ENCODE peak calls at places on chromosomes 11 and 22, in nine cellular contexts. J is IMR-90, A is heart left ventricle, H is Caco-2, P is esophagus muscularis mucosa, X is thoracic aorta, M is A673, B is keratinocyte, O is GM23338. E is an unnamed sample.

GRCh38 chr11:72786305-72787261 is 7.3 kb downstream of the STARD10 start:
- DNase-seq in M (no peak), X (no peak), A (no peak), H (peak; percentile 100), J (no peak), P (no peak), B (no peak), O (no peak), E (no peak)

GRCh38 chr11:68470304-68470811 is 9.8 kb downstream of the PPP6R3 start:
- DNase-seq in H (no peak), A (peak; percentile 36), O (no peak), B (no peak), P (no peak), J (no peak), M (no peak), X (no peak), E (no peak)

GRCh38 chr11:59263225-59263894 is 50.6 kb upstream of the MPEG1 start:
- DNase-seq in P (peak; percentile 84), J (no peak), X (no peak), H (peak; percentile 49), M (no peak), O (peak; percentile 68), B (no peak), A (no peak), E (no peak)

GRCh38 chr11:94007426-94007825 is 13.7 kb upstream of the HEPHL1 start:
- DNase-seq in J (no peak), M (no peak), X (no peak), A (no peak), O (no peak), P (no peak), B (no peak), H (no peak), E (no peak)

GRCh38 chr22:20799449-20799848 is 25.5 kb downstream of the SERPIND1 start:
- DNase-seq in X (no peak), O (no peak), J (no peak), H (no peak), A (no peak), M (no peak), P (no peak), B (no peak), E (peak; percentile 9)

GRCh38 chr11:31973175-31973574 is 117.7 kb upstream of the RCN1 start:
- DNase-seq in M (no peak), H (no peak), P (no peak), A (no peak), O (no peak), J (no peak), B (no peak), X (no peak), E (no peak)

GRCh38 chr11:60972182-60973030 is 926 bp downstream of the CD6 start:
- DNase-seq in M (no peak), X (no peak), H (no peak), J (no peak), O (no peak), B (no peak), P (no peak), A (no peak), E (no peak)

GRCh38 chr11:46348986-46349401 is 1.7 kb downstream of the DGKZ start:
- DNase-seq in M (no peak), A (no peak), X (no peak), J (no peak), O (no peak), P (no peak), H (no peak), B (no peak), E (no peak)

GRCh38 chr11:67504023-67504949 is 877 bp downstream of the PITPNM1 start:
- DNase-seq in H (peak; percentile 56), B (no peak), A (no peak), O (peak; percentile 42), J (no peak), P (no peak), X (no peak), M (peak; percentile 45), E (no peak)

GRCh38 chr11:14137282-14137681 is 174.8 kb downstream of the SPON1 start:
- DNase-seq in M (no peak), O (no peak), X (no peak), P (no peak), A (no peak), H (no peak), J (no peak), B (no peak), E (no peak)

GRCh38 chr11:120564573-120565301 is 53.2 kb downstream of the GRIK4 start:
- DNase-seq in M (peak; percentile 26), B (no peak), J (peak; percentile 75), A (peak; percentile 51), P (no peak), X (no peak), H (peak; percentile 25), O (peak; percentile 46), E (no peak)

GRCh38 chr11:8095356-8095755 is 14.3 kb downstream of the TUB start:
- DNase-seq in O (no peak), J (no peak), H (no peak), P (no peak), X (no peak), A (peak; percentile 3), M (no peak), B (no peak), E (no peak)

DNA sequence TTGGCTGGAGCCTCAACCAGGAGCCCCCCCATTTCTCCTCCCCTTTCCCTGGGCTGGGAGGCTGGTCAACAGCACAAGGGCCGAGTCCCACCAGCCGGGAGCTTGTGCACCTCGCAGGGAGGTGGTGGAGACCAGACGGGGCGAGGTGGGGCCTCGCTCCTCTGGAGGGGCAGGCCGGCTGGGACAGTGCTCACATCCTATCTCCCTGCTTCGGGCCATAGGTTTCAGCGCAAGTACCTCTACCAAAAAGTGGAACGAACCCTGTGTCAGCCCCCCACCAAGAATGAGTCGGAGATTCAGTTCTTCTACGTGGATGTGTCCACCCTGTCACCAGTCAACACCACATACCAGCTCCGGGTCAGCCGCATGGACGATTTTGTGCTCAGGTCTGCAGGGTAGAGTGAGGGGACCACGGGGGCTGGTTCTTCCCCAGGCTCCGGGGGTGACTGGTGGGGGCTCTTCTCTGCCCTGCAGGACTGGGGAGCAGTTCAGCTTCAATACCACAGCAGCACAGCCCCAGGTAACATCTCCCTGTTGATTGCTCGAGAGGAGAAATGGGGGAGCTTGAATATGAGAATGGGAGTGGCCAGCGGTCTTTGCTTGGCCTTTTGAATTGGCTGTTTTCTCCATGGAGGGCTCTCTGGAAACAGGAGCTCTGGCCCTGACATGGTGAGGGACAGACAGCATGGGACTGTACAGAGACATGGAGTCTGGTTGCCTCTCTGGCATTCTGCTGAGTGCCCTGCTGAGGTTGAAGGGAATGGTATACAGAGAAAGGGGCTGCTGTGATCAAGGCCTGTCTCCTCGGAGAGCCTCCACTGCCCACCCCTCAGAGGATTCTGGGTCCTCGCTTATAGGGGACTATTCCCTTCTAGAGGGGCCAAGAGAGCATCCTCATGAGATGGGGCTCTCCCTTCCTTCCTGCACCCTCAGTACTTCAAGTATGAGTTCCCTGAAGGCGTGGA is 3.3 kb downstream of the SIDT2 start:
- DNase-seq in J (no peak), A (no peak), P (no peak), M (no peak), X (no peak), O (no peak), B (no peak), H (no peak), E (no peak)
- TF ChIP-seq CTCF in J (no peak), A (no peak), P (peak; percentile 0), M (no peak), X (no peak), O (no peak), B (no peak), H (no peak), E (no peak)

GRCh38 chr11:87265132-87265531 is 227.4 kb downstream of the TMEM135 start:
- DNase-seq in A (no peak), M (no peak), H (no peak), X (no peak), J (peak; percentile 71), P (no peak), O (no peak), B (no peak), E (no peak)
- H3K4me3 ChIP-seq in A (no peak overlapping the region), M (no peak overlapping the region), H (no peak overlapping the region), X (no peak overlapping the region), J (no peak overlapping the region), P (no peak overlapping the region), O (no peak overlapping the region), B (no peak overlapping the region), E (no peak overlapping the region)

DNA sequence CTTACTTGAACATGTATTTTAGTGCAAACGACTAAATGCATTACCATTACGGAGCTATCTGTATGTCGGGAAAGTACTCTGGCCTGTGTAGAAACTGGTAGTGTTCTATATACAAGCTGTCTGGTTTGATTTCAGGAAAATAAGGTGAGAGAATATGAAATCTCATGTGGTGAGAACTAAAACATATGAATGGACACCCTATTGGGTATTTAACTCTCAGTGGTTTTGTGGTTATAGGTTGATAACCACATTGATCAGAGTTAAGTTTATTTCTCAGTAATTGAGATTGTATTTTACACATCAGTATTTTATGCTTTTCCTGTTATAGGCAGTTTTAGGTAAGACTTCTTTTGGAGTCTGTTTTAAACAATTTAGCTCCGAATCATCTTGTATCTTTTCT is 10.4 kb downstream of the ANO5 start:
- DNase-seq in M (no peak), A (no peak), P (no peak), J (no peak), H (no peak), O (no peak), B (no peak), X (no peak), E (no peak)
- H3K36me3 ChIP-seq in M (no peaks in the 10 kb centered on the region), A (no peaks in the 10 kb centered on the region), P (no peaks in the 10 kb centered on the region), J (no peaks in the 10 kb centered on the region), H (no peaks in the 10 kb centered on the region), O (no peaks in the 10 kb centered on the region), B (no peaks in the 10 kb centered on the region), X (no peaks in the 10 kb centered on the region), E (no peaks in the 10 kb centered on the region)

GRCh38 chr22:22121445-22121844 is 123.1 kb upstream of the VPREB1 start:
- DNase-seq in M (no peak), X (no peak), H (no peak), B (no peak), A (no peak), O (no peak), P (no peak), J (no peak), E (no peak)
- TF ChIP-seq CTCF in M (no peak), X (no peak), H (no peak), B (no peak), A (no peak), O (no peak), P (no peak), J (no peak), E (no peak)

E was measured in kidney epithelial cell.